ENCODE peak calls at places on chromosomes 4 and X, in five cellular contexts. One of them, this sample, is unnamed.

GRCh38 chrX:39985551-39985950 is 112.2 kb downstream of the BCOR start:
- DNase-seq in right cardiac atrium: no peak
- DNase-seq in hypothalamus: no peak
- DNase-seq in stimulated activated CD4-positive, alpha-beta T cell treated with anti-CD3 and anti-CD28 coated beads, Interleukin-12 subunit alpha, Interleukin-12 subunit beta, amount 100 ng/mL, for 24 hours: no peak
- DNase-seq in activated CD4-positive, alpha-beta T cell treated with anti-CD3 and anti-CD28 coated beads, Interleukin-2, amount 50 U/mL, for 1 hour: no peak
- DNase-seq in this sample: no peak

GRCh38 chr4:20528508-20528907 is 171.8 kb upstream of the PACRGL start:
- DNase-seq in activated CD4-positive, alpha-beta T cell treated with anti-CD3 and anti-CD28 coated beads, Interleukin-2, amount 50 U/mL, for 1 hour: no peak
- DNase-seq in right cardiac atrium: no peak
- DNase-seq in hypothalamus: no peak
- DNase-seq in stimulated activated CD4-positive, alpha-beta T cell treated with anti-CD3 and anti-CD28 coated beads, Interleukin-12 subunit alpha, Interleukin-12 subunit beta, amount 100 ng/mL, for 24 hours: no peak
- DNase-seq in this sample: no peak

GRCh38 chr4:110544594-110544993 is 68.6 kb downstream of the ENPEP start:
- DNase-seq in stimulated activated CD4-positive, alpha-beta T cell treated with anti-CD3 and anti-CD28 coated beads, Interleukin-12 subunit alpha, Interleukin-12 subunit beta, amount 100 ng/mL, for 24 hours: no peak
- DNase-seq in hypothalamus: no peak
- DNase-seq in activated CD4-positive, alpha-beta T cell treated with anti-CD3 and anti-CD28 coated beads, Interleukin-2, amount 50 U/mL, for 1 hour: no peak
- DNase-seq in right cardiac atrium: no peak
- DNase-seq in this sample: no peak

GRCh38 chr4:71290074-71290473 is 48.7 kb upstream of the SLC4A4 start:
- DNase-seq in stimulated activated CD4-positive, alpha-beta T cell treated with anti-CD3 and anti-CD28 coated beads, Interleukin-12 subunit alpha, Interleukin-12 subunit beta, amount 100 ng/mL, for 24 hours: no peak
- DNase-seq in activated CD4-positive, alpha-beta T cell treated with anti-CD3 and anti-CD28 coated beads, Interleukin-2, amount 50 U/mL, for 1 hour: no peak
- DNase-seq in hypothalamus: no peak
- DNase-seq in right cardiac atrium: no peak
- DNase-seq in this sample: no peak

GRCh38 chr4:23959401-23960148 is 69.7 kb upstream of the PPARGC1A start:
- DNase-seq in activated CD4-positive, alpha-beta T cell treated with anti-CD3 and anti-CD28 coated beads, Interleukin-2, amount 50 U/mL, for 1 hour: no peak
- DNase-seq in hypothalamus: no peak
- DNase-seq in stimulated activated CD4-positive, alpha-beta T cell treated with anti-CD3 and anti-CD28 coated beads, Interleukin-12 subunit alpha, Interleukin-12 subunit beta, amount 100 ng/mL, for 24 hours: no peak
- DNase-seq in right cardiac atrium: no peak
- DNase-seq in this sample: no peak

GRCh38 chrX:119655125-119655524 is 37.8 kb downstream of the SEPTIN6 start:
- DNase-seq in stimulated activated CD4-positive, alpha-beta T cell treated with anti-CD3 and anti-CD28 coated beads, Interleukin-12 subunit alpha, Interleukin-12 subunit beta, amount 100 ng/mL, for 24 hours: peak
- DNase-seq in activated CD4-positive, alpha-beta T cell treated with anti-CD3 and anti-CD28 coated beads, Interleukin-2, amount 50 U/mL, for 1 hour: peak
- DNase-seq in hypothalamus: no peak
- DNase-seq in right cardiac atrium: no peak
- DNase-seq in this sample: no peak

GRCh38 chr4:78552398-78553396 is 1.1 kb downstream of the ANXA3 start:
- DNase-seq in stimulated activated CD4-positive, alpha-beta T cell treated with anti-CD3 and anti-CD28 coated beads, Interleukin-12 subunit alpha, Interleukin-12 subunit beta, amount 100 ng/mL, for 24 hours: no peak
- DNase-seq in activated CD4-positive, alpha-beta T cell treated with anti-CD3 and anti-CD28 coated beads, Interleukin-2, amount 50 U/mL, for 1 hour: no peak
- DNase-seq in right cardiac atrium: no peak
- DNase-seq in hypothalamus: no peak
- DNase-seq in this sample: no peak

GRCh38 chr4:122854444-122854843 is 27.8 kb downstream of the FGF2 start:
- DNase-seq in right cardiac atrium: peak
- DNase-seq in stimulated activated CD4-positive, alpha-beta T cell treated with anti-CD3 and anti-CD28 coated beads, Interleukin-12 subunit alpha, Interleukin-12 subunit beta, amount 100 ng/mL, for 24 hours: no peak
- DNase-seq in hypothalamus: peak
- DNase-seq in activated CD4-positive, alpha-beta T cell treated with anti-CD3 and anti-CD28 coated beads, Interleukin-2, amount 50 U/mL, for 1 hour: no peak
- DNase-seq in this sample: no peak

GRCh38 chr4:76028242-76028859 is 5.1 kb upstream of the CXCL10 start:
- DNase-seq in right cardiac atrium: no peak
- DNase-seq in activated CD4-positive, alpha-beta T cell treated with anti-CD3 and anti-CD28 coated beads, Interleukin-2, amount 50 U/mL, for 1 hour: no peak
- DNase-seq in stimulated activated CD4-positive, alpha-beta T cell treated with anti-CD3 and anti-CD28 coated beads, Interleukin-12 subunit alpha, Interleukin-12 subunit beta, amount 100 ng/mL, for 24 hours: no peak
- DNase-seq in hypothalamus: no peak
- DNase-seq in this sample: no peak

GRCh38 chr4:186240848-186241491 is 13.7 kb downstream of the KLKB1 start:
- DNase-seq in stimulated activated CD4-positive, alpha-beta T cell treated with anti-CD3 and anti-CD28 coated beads, Interleukin-12 subunit alpha, Interleukin-12 subunit beta, amount 100 ng/mL, for 24 hours: no peak
- DNase-seq in right cardiac atrium: no peak
- DNase-seq in activated CD4-positive, alpha-beta T cell treated with anti-CD3 and anti-CD28 coated beads, Interleukin-2, amount 50 U/mL, for 1 hour: no peak
- DNase-seq in hypothalamus: no peak
- DNase-seq in this sample: no peak

GRCh38 chr4:52862605-52863236 is 604 bp downstream of the RASL11B start:
- DNase-seq in activated CD4-positive, alpha-beta T cell treated with anti-CD3 and anti-CD28 coated beads, Interleukin-2, amount 50 U/mL, for 1 hour: no peak
- DNase-seq in hypothalamus: no peak
- DNase-seq in right cardiac atrium: peak
- DNase-seq in stimulated activated CD4-positive, alpha-beta T cell treated with anti-CD3 and anti-CD28 coated beads, Interleukin-12 subunit alpha, Interleukin-12 subunit beta, amount 100 ng/mL, for 24 hours: no peak
- DNase-seq in this sample: no peak

GRCh38 chr4:17324431-17324830 is 187.5 kb downstream of the QDPR start:
- DNase-seq in activated CD4-positive, alpha-beta T cell treated with anti-CD3 and anti-CD28 coated beads, Interleukin-2, amount 50 U/mL, for 1 hour: peak
- DNase-seq in stimulated activated CD4-positive, alpha-beta T cell treated with anti-CD3 and anti-CD28 coated beads, Interleukin-12 subunit alpha, Interleukin-12 subunit beta, amount 100 ng/mL, for 24 hours: no peak
- DNase-seq in right cardiac atrium: peak
- DNase-seq in hypothalamus: peak
- DNase-seq in this sample: no peak

GRCh38 chr4:172515266-172515879 is 653.2 kb upstream of the GALNT7 start:
- DNase-seq in hypothalamus: no peak
- DNase-seq in activated CD4-positive, alpha-beta T cell treated with anti-CD3 and anti-CD28 coated beads, Interleukin-2, amount 50 U/mL, for 1 hour: no peak
- DNase-seq in stimulated activated CD4-positive, alpha-beta T cell treated with anti-CD3 and anti-CD28 coated beads, Interleukin-12 subunit alpha, Interleukin-12 subunit beta, amount 100 ng/mL, for 24 hours: no peak
- DNase-seq in right cardiac atrium: no peak
- DNase-seq in this sample: no peak

GRCh38 chr4:56698329-56698728 is 17.2 kb upstream of the HOPX start:
- DNase-seq in hypothalamus: no peak
- DNase-seq in activated CD4-positive, alpha-beta T cell treated with anti-CD3 and anti-CD28 coated beads, Interleukin-2, amount 50 U/mL, for 1 hour: no peak
- DNase-seq in stimulated activated CD4-positive, alpha-beta T cell treated with anti-CD3 and anti-CD28 coated beads, Interleukin-12 subunit alpha, Interleukin-12 subunit beta, amount 100 ng/mL, for 24 hours: no peak
- DNase-seq in right cardiac atrium: no peak
- DNase-seq in this sample: no peak

GRCh38 chr4:24598025-24598424 is 13.7 kb upstream of the DHX15 start:
- DNase-seq in stimulated activated CD4-positive, alpha-beta T cell treated with anti-CD3 and anti-CD28 coated beads, Interleukin-12 subunit alpha, Interleukin-12 subunit beta, amount 100 ng/mL, for 24 hours: no peak
- DNase-seq in right cardiac atrium: no peak
- DNase-seq in activated CD4-positive, alpha-beta T cell treated with anti-CD3 and anti-CD28 coated beads, Interleukin-2, amount 50 U/mL, for 1 hour: no peak
- DNase-seq in hypothalamus: no peak
- DNase-seq in this sample: no peak

GRCh38 chr4:152372444-152372843 is 163.4 kb downstream of the FBXW7 start:
- DNase-seq in stimulated activated CD4-positive, alpha-beta T cell treated with anti-CD3 and anti-CD28 coated beads, Interleukin-12 subunit alpha, Interleukin-12 subunit beta, amount 100 ng/mL, for 24 hours: no peak
- DNase-seq in activated CD4-positive, alpha-beta T cell treated with anti-CD3 and anti-CD28 coated beads, Interleukin-2, amount 50 U/mL, for 1 hour: no peak
- DNase-seq in hypothalamus: no peak
- DNase-seq in right cardiac atrium: no peak
- DNase-seq in this sample: no peak

GRCh38 chrX:30005821-30006220 is 209.5 kb upstream of the MAGEB2 start:
- DNase-seq in right cardiac atrium: no peak
- DNase-seq in hypothalamus: no peak
- DNase-seq in stimulated activated CD4-positive, alpha-beta T cell treated with anti-CD3 and anti-CD28 coated beads, Interleukin-12 subunit alpha, Interleukin-12 subunit beta, amount 100 ng/mL, for 24 hours: no peak
- DNase-seq in activated CD4-positive, alpha-beta T cell treated with anti-CD3 and anti-CD28 coated beads, Interleukin-2, amount 50 U/mL, for 1 hour: no peak
- DNase-seq in this sample: no peak

GRCh38 chr4:17884063-17884462 is 73.3 kb downstream of the NCAPG start:
- DNase-seq in activated CD4-positive, alpha-beta T cell treated with anti-CD3 and anti-CD28 coated beads, Interleukin-2, amount 50 U/mL, for 1 hour: no peak
- DNase-seq in right cardiac atrium: no peak
- DNase-seq in stimulated activated CD4-positive, alpha-beta T cell treated with anti-CD3 and anti-CD28 coated beads, Interleukin-12 subunit alpha, Interleukin-12 subunit beta, amount 100 ng/mL, for 24 hours: no peak
- DNase-seq in hypothalamus: no peak
- DNase-seq in this sample: no peak

GRCh38 chr4:47010347-47011188 is 17.2 kb upstream of the GABRA4 start:
- DNase-seq in stimulated activated CD4-positive, alpha-beta T cell treated with anti-CD3 and anti-CD28 coated beads, Interleukin-12 subunit alpha, Interleukin-12 subunit beta, amount 100 ng/mL, for 24 hours: no peak
- DNase-seq in hypothalamus: no peak
- DNase-seq in activated CD4-positive, alpha-beta T cell treated with anti-CD3 and anti-CD28 coated beads, Interleukin-2, amount 50 U/mL, for 1 hour: no peak
- DNase-seq in right cardiac atrium: no peak
- DNase-seq in this sample: no peak

GRCh38 chrX:103356023-103356798 is at the start of gene TCEAL9:
- DNase-seq in stimulated activated CD4-positive, alpha-beta T cell treated with anti-CD3 and anti-CD28 coated beads, Interleukin-12 subunit alpha, Interleukin-12 subunit beta, amount 100 ng/mL, for 24 hours: no peak
- DNase-seq in hypothalamus: peak
- DNase-seq in activated CD4-positive, alpha-beta T cell treated with anti-CD3 and anti-CD28 coated beads, Interleukin-2, amount 50 U/mL, for 1 hour: no peak
- DNase-seq in right cardiac atrium: peak
- DNase-seq in this sample: peak

GRCh38 chr4:151287409-151287808 is 10.4 kb downstream of the PRSS48 start:
- DNase-seq in hypothalamus: no peak
- DNase-seq in activated CD4-positive, alpha-beta T cell treated with anti-CD3 and anti-CD28 coated beads, Interleukin-2, amount 50 U/mL, for 1 hour: no peak
- DNase-seq in stimulated activated CD4-positive, alpha-beta T cell treated with anti-CD3 and anti-CD28 coated beads, Interleukin-12 subunit alpha, Interleukin-12 subunit beta, amount 100 ng/mL, for 24 hours: no peak
- DNase-seq in right cardiac atrium: no peak
- DNase-seq in this sample: no peak

GRCh38 chrX:71612256-71612655 is 6.1 kb downstream of the CXCR3 start:
- DNase-seq in hypothalamus: no peak
- DNase-seq in activated CD4-positive, alpha-beta T cell treated with anti-CD3 and anti-CD28 coated beads, Interleukin-2, amount 50 U/mL, for 1 hour: no peak
- DNase-seq in right cardiac atrium: no peak
- DNase-seq in stimulated activated CD4-positive, alpha-beta T cell treated with anti-CD3 and anti-CD28 coated beads, Interleukin-12 subunit alpha, Interleukin-12 subunit beta, amount 100 ng/mL, for 24 hours: no peak
- DNase-seq in this sample: no peak

GRCh38 chr4:76011700-76012387 is 4.5 kb upstream of the CXCL9 start:
- DNase-seq in stimulated activated CD4-positive, alpha-beta T cell treated with anti-CD3 and anti-CD28 coated beads, Interleukin-12 subunit alpha, Interleukin-12 subunit beta, amount 100 ng/mL, for 24 hours: no peak
- DNase-seq in hypothalamus: no peak
- DNase-seq in right cardiac atrium: peak
- DNase-seq in activated CD4-positive, alpha-beta T cell treated with anti-CD3 and anti-CD28 coated beads, Interleukin-2, amount 50 U/mL, for 1 hour: no peak
- DNase-seq in this sample: no peak

GRCh38 chr4:148017801-148018200 is 285.9 kb downstream of the ARHGAP10 start:
- DNase-seq in right cardiac atrium: no peak
- DNase-seq in activated CD4-positive, alpha-beta T cell treated with anti-CD3 and anti-CD28 coated beads, Interleukin-2, amount 50 U/mL, for 1 hour: no peak
- DNase-seq in hypothalamus: no peak
- DNase-seq in stimulated activated CD4-positive, alpha-beta T cell treated with anti-CD3 and anti-CD28 coated beads, Interleukin-12 subunit alpha, Interleukin-12 subunit beta, amount 100 ng/mL, for 24 hours: no peak
- DNase-seq in this sample: no peak

GRCh38 chr4:152259866-152260265 is 276.0 kb downstream of the FBXW7 start:
- DNase-seq in activated CD4-positive, alpha-beta T cell treated with anti-CD3 and anti-CD28 coated beads, Interleukin-2, amount 50 U/mL, for 1 hour: no peak
- DNase-seq in hypothalamus: no peak
- DNase-seq in right cardiac atrium: no peak
- DNase-seq in stimulated activated CD4-positive, alpha-beta T cell treated with anti-CD3 and anti-CD28 coated beads, Interleukin-12 subunit alpha, Interleukin-12 subunit beta, amount 100 ng/mL, for 24 hours: no peak
- DNase-seq in this sample: no peak

GRCh38 chr4:3521621-3522325 is 10.4 kb downstream of the LRPAP1 start:
- DNase-seq in stimulated activated CD4-positive, alpha-beta T cell treated with anti-CD3 and anti-CD28 coated beads, Interleukin-12 subunit alpha, Interleukin-12 subunit beta, amount 100 ng/mL, for 24 hours: no peak
- DNase-seq in activated CD4-positive, alpha-beta T cell treated with anti-CD3 and anti-CD28 coated beads, Interleukin-2, amount 50 U/mL, for 1 hour: no peak
- DNase-seq in hypothalamus: no peak
- DNase-seq in right cardiac atrium: no peak
- DNase-seq in this sample: no peak

GRCh38 chr4:8666581-8666980 is 74.0 kb downstream of the CPZ start:
- DNase-seq in hypothalamus: no peak
- DNase-seq in activated CD4-positive, alpha-beta T cell treated with anti-CD3 and anti-CD28 coated beads, Interleukin-2, amount 50 U/mL, for 1 hour: no peak
- DNase-seq in right cardiac atrium: no peak
- DNase-seq in stimulated activated CD4-positive, alpha-beta T cell treated with anti-CD3 and anti-CD28 coated beads, Interleukin-12 subunit alpha, Interleukin-12 subunit beta, amount 100 ng/mL, for 24 hours: no peak
- DNase-seq in this sample: no peak

GRCh38 chr4:185713272-185713671 is 98.7 kb downstream of the SORBS2 start:
- DNase-seq in hypothalamus: no peak
- DNase-seq in stimulated activated CD4-positive, alpha-beta T cell treated with anti-CD3 and anti-CD28 coated beads, Interleukin-12 subunit alpha, Interleukin-12 subunit beta, amount 100 ng/mL, for 24 hours: no peak
- DNase-seq in activated CD4-positive, alpha-beta T cell treated with anti-CD3 and anti-CD28 coated beads, Interleukin-2, amount 50 U/mL, for 1 hour: no peak
- DNase-seq in right cardiac atrium: no peak
- DNase-seq in this sample: no peak

GRCh38 chrX:73131877-73132276 is 52.6 kb upstream of the PABPC1L2A start:
- DNase-seq in activated CD4-positive, alpha-beta T cell treated with anti-CD3 and anti-CD28 coated beads, Interleukin-2, amount 50 U/mL, for 1 hour: no peak
- DNase-seq in hypothalamus: no peak
- DNase-seq in right cardiac atrium: no peak
- DNase-seq in stimulated activated CD4-positive, alpha-beta T cell treated with anti-CD3 and anti-CD28 coated beads, Interleukin-12 subunit alpha, Interleukin-12 subunit beta, amount 100 ng/mL, for 24 hours: no peak
- DNase-seq in this sample: no peak

GRCh38 chr4:55308071-55308470 is 38.0 kb upstream of the SRD5A3 start:
- DNase-seq in hypothalamus: no peak
- DNase-seq in activated CD4-positive, alpha-beta T cell treated with anti-CD3 and anti-CD28 coated beads, Interleukin-2, amount 50 U/mL, for 1 hour: no peak
- DNase-seq in stimulated activated CD4-positive, alpha-beta T cell treated with anti-CD3 and anti-CD28 coated beads, Interleukin-12 subunit alpha, Interleukin-12 subunit beta, amount 100 ng/mL, for 24 hours: no peak
- DNase-seq in right cardiac atrium: no peak
- DNase-seq in this sample: no peak

GRCh38 chrX:70970482-70970999 is 39.6 kb upstream of the SLC7A3 start:
- DNase-seq in stimulated activated CD4-positive, alpha-beta T cell treated with anti-CD3 and anti-CD28 coated beads, Interleukin-12 subunit alpha, Interleukin-12 subunit beta, amount 100 ng/mL, for 24 hours: no peak
- DNase-seq in activated CD4-positive, alpha-beta T cell treated with anti-CD3 and anti-CD28 coated beads, Interleukin-2, amount 50 U/mL, for 1 hour: no peak
- DNase-seq in hypothalamus: no peak
- DNase-seq in right cardiac atrium: no peak
- DNase-seq in this sample: no peak

This sample was measured in esophagus muscularis mucosa.